ENCODE peak calls at places on chromosomes 13 and 19, in six cellular contexts. N, C, J, Y, P and B are unnamed samples. For H3K27me3, the result is how much of the 10 kb centered on the place peaks cover.

GRCh38 chr19:56088454-56089215 is 32.5 kb downstream of the ZNF787 start:
- DNase-seq in C (peak), P (no peak), N (no peak), Y (no peak), J (no peak), B (no peak)

GRCh38 chr13:111650626-111651025 is 330.2 kb downstream of the TEX29 start:
- DNase-seq in P (no peak), N (no peak), Y (no peak), J (no peak), C (no peak), B (no peak)

GRCh38 chr13:100128373-100128772 is 39.5 kb downstream of the PCCA start:
- DNase-seq in N (no peak), J (no peak), Y (peak), P (no peak), C (no peak), B (no peak)

GRCh38 chr13:21675095-21676007 is 4.5 kb downstream of the FGF9 start:
- DNase-seq in P (peak), J (no peak), C (no peak), Y (no peak), N (no peak), B (no peak)

GRCh38 chr13:90867336-90867683 is 480.2 kb upstream of the MIR17HG start:
- DNase-seq in P (peak), C (peak), J (peak), Y (peak), N (peak), B (no peak)

GRCh38 chr13:91381371-91381770 is 17.1 kb upstream of the GPC5 start:
- DNase-seq in J (no peak), N (no peak), P (no peak), Y (peak), C (no peak), B (no peak)

GRCh38 chr13:61685683-61686013 is 270.0 kb upstream of the PCDH20 start:
- DNase-seq in J (no peak), N (no peak), Y (peak), C (no peak), P (no peak), B (no peak)

GRCh38 chr19:5045015-5045414 is 76.1 kb downstream of the KDM4B start:
- DNase-seq in N (no peak), Y (no peak), J (no peak), C (no peak), P (no peak), B (no peak)

GRCh38 chr19:41921280-41922219 is 6.7 kb downstream of the ERFL start:
- DNase-seq in Y (no peak), N (no peak), C (no peak), J (no peak), P (no peak), B (no peak)
- H3K27me3 ChIP-seq in Y (under half), N (under half), C (under half), J (under half), P (half or more), B (half or more)

GRCh38 chr19:13100871-13101589 is 1.6 kb downstream of the LYL1 start:
- DNase-seq in Y (peak), N (no peak), P (no peak), C (no peak), J (no peak), B (no peak)

GRCh38 chr19:13100031-13100588 is 2.5 kb downstream of the LYL1 start:
- DNase-seq in P (no peak), Y (peak), J (no peak), C (no peak), N (no peak), B (no peak)

GRCh38 chr19:13098291-13099072 is 4.2 kb downstream of the LYL1 start:
- DNase-seq in P (no peak), Y (peak), J (peak), N (no peak), C (peak), B (no peak)

GRCh38 chr19:13097331-13098258 is 5.1 kb downstream of the LYL1 start:
- DNase-seq in N (no peak), Y (peak), J (peak), P (no peak), C (peak), B (no peak)

DNA sequence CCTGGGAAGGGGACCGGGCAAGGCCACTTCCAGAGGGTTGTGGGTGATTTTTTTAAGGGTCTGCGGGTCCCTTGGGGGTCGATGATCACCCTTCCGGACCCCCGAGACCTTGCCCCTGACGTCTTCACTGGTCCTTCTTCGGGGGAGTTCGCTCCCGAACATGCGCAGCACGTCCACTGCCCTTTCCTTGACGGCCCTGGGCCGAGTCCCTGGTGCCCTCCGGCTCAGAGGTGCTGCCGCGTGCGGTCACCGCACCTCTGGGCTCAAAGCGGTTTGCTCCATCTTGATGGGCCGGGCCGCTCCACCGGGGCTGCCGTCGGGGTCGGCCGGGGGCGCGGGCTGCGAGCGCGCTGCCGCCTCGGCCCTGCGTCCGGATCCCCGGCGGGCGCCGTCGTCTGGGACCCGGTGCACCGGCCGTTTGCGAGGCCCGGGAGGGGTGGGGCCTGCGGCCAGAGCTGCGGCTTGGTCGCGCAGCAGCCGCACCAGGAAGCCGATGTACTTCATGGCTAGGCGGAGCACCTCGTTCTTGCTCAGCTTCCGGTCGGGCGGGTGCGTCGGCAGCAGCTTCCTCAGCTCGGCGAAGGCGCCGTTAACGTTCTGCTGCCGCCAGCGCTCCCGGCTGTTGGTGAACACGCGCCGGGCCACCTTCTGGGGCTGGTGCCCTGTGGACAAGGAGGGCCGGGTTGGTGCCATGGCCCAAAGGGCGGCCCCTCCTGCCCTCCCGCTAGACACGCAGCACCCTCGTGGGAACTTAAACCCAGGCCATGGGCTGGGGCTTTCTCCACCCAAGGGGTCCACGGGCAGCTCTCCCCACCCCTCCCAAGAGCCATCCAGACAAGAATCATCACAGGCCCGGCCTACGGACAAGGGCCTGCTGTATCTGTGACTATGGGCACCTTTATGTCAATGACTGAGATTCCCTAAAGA is 3.3 kb downstream of the LYL1 start:
- DNase-seq in J (peak), C (peak), P (peak), N (no peak), Y (peak), B (peak)
- TF ChIP-seq POLR2A in J (peak), C (no peak), P (peak), N (no peak), Y (no peak), B (peak)

DNA sequence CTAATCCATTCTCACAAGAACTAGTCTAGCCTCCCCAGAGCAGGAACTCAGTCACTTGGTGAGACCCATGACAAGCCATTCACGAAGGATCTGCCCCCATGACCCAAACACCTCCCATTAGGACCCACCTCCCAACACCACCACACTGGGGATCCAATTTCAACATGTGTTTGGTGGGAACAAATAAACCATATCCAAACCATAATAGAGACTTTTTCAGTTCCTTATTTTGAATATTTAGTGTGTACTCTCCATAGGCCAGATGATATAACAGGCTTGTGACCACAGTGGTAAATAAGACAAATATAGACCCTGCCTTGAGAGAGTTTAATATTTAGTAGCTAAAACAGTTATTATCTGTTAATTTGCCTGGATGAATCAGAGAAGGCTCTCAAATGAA is 227.5 kb upstream of the SERP2 start:
- DNase-seq in Y (no peak), J (no peak), C (no peak), N (no peak), P (no peak), B (no peak)
- H3K27me3 ChIP-seq in Y (under half), J (under half), C (under half), N (under half), P (under half), B (under half)

GRCh38 chr13:75258159-75258782 is 223.7 kb downstream of the TBC1D4 start:
- DNase-seq in Y (peak), N (no peak), P (no peak), C (no peak), J (no peak), B (no peak)
- TF ChIP-seq POLR2A in Y (no peak), N (no peak), P (no peak), C (no peak), J (no peak), B (no peak)